ENCODE peak calls at places on chromosomes 4 and X, in seven cellular contexts. J is SW480; U is T-helper 9 cell; Z is H9; X is stimulated activated CD4-positive, alpha-beta T cell treated with anti-CD3 and anti-CD28 coated beads, Interleukin-4, amount 100 ng/mL, for 48 hours; N is lung microvascular endothelial cell; F is NCI-H2081. A is an unnamed sample.

GRCh38 chr4:47837582-47838294 is at the start of gene CORIN:
- DNase-seq in J (peak; percentile 31), U (peak; percentile 10), Z (peak; percentile 59), X (no peak), N (no peak), F (no peak), A (no peak)

GRCh38 chr4:47050986-47051725 is 19.8 kb downstream of the GABRB1 start:
- DNase-seq in J (no peak), U (no peak), Z (no peak), X (no peak), N (no peak), F (no peak), A (no peak)

GRCh38 chrX:14506866-14507265 is 22.5 kb upstream of the GLRA2 start:
- DNase-seq in J (no peak), U (no peak), Z (no peak), X (no peak), N (no peak), F (no peak), A (no peak)

GRCh38 chr4:40685300-40685699 is 55.6 kb upstream of the RBM47 start:
- DNase-seq in J (peak; percentile 48), U (no peak), Z (no peak), X (no peak), N (no peak), F (no peak), A (peak; percentile 84)

GRCh38 chrX:114976321-114976720 is 41.1 kb downstream of the IL13RA2 start:
- DNase-seq in J (no peak), U (no peak), Z (no peak), X (no peak), N (no peak), F (no peak), A (peak; percentile 58)

GRCh38 chr4:94446386-94446785 is 5.4 kb upstream of the PDLIM5 start:
- DNase-seq in J (no peak), U (no peak), Z (no peak), X (no peak), N (no peak), F (no peak), A (peak; percentile 88)

GRCh38 chrX:66015906-66016689 is 23.8 kb downstream of the VSIG4 start:
- DNase-seq in J (no peak), U (no peak), Z (no peak), X (no peak), N (no peak), F (no peak), A (no peak)

GRCh38 chr4:145679520-145679919 is 426 bp upstream of the C4orf51 start:
- DNase-seq in J (peak; percentile 14), U (no peak), Z (no peak), X (no peak), N (no peak), F (peak; percentile 74), A (peak; percentile 76)

GRCh38 chr4:7924163-7924562 is 15.5 kb downstream of the AFAP1 start:
- DNase-seq in J (no peak), U (no peak), Z (no peak), X (no peak), N (peak; percentile 33), F (no peak), A (peak; percentile 59)

GRCh38 chrX:56761167-56761566 is 32.1 kb downstream of the NBDY start:
- DNase-seq in J (no peak), U (no peak), Z (no peak), X (no peak), N (no peak), F (no peak), A (no peak)

GRCh38 chr4:185235480-185236154 is 26.2 kb downstream of the SNX25 start:
- DNase-seq in J (no peak), U (no peak), Z (no peak), X (no peak), N (peak; percentile 42), F (no peak), A (no peak)

GRCh38 chr4:77930876-77931275 is 68.2 kb downstream of the MRPL1 start:
- DNase-seq in J (no peak), U (no peak), Z (no peak), X (no peak), N (no peak), F (no peak), A (no peak)

GRCh38 chr4:176789955-176790354 is 2.8 kb downstream of the VEGFC start:
- DNase-seq in J (peak; percentile 21), U (no peak), Z (no peak), X (no peak), N (peak; percentile 80), F (peak; percentile 37), A (peak; percentile 92)

GRCh38 chr4:174983128-174983750 is 65.1 kb downstream of the ADAM29 start:
- DNase-seq in J (no peak), U (no peak), Z (no peak), X (no peak), N (no peak), F (no peak), A (no peak)

GRCh38 chr4:113394730-113395530 is 345.5 kb downstream of the ANK2 start:
- DNase-seq in J (peak; percentile 65), U (peak; percentile 17), Z (peak; percentile 51), X (peak; percentile 29), N (peak; percentile 92), F (peak; percentile 75), A (peak; percentile 84)

GRCh38 chrX:72573158-72573511 is 492 bp upstream of the HDAC8 start:
- DNase-seq in J (no peak), U (no peak), Z (no peak), X (no peak), N (no peak), F (no peak), A (no peak)

GRCh38 chr4:41146716-41147506 is 67.4 kb downstream of the APBB2 start:
- DNase-seq in J (no peak), U (no peak), Z (peak; percentile 45), X (no peak), N (no peak), F (no peak), A (peak; percentile 50)

GRCh38 chr4:162131256-162131655 is 32.5 kb downstream of the FSTL5 start:
- DNase-seq in J (no peak), U (no peak), Z (no peak), X (no peak), N (no peak), F (peak; percentile 19), A (no peak)

GRCh38 chrX:17633546-17633945 is 103.7 kb upstream of the SCML1 start:
- DNase-seq in J (no peak), U (no peak), Z (no peak), X (no peak), N (no peak), F (no peak), A (no peak)

A was measured in EL.